ENCODE peak calls at places on chromosome 16, in five cellular contexts. G, Y, L, I and S are unnamed samples.

GRCh38 chr16:19138601-19139000 is 24.8 kb downstream of the ITPRIPL2 start:
- DNase-seq in G (peak), Y (no peak), L (no peak), I (peak), S (no peak)

GRCh38 chr16:31874354-31875111 is 926 bp downstream of the ZNF267 start:
- DNase-seq in G (no peak), Y (peak), L (no peak), I (peak), S (no peak)

GRCh38 chr16:17296412-17296811 is 174.3 kb downstream of the XYLT1 start:
- DNase-seq in G (peak), Y (no peak), L (no peak), I (no peak), S (no peak)

GRCh38 chr16:47966325-47966724 is 189.5 kb downstream of the ABCC12 start:
- DNase-seq in G (no peak), Y (no peak), L (no peak), I (no peak), S (peak)

GRCh38 chr16:68490829-68491575 is 42.7 kb upstream of the SMPD3 start:
- DNase-seq in G (no peak), Y (peak), L (no peak), I (peak), S (peak)

GRCh38 chr16:88365244-88365865 is 17.4 kb upstream of the ZNF469 start:
- DNase-seq in G (no peak), Y (no peak), L (peak), I (no peak), S (no peak)

GRCh38 chr16:25126820-25127232 is 15.3 kb downstream of the LCMT1 start:
- DNase-seq in G (no peak), Y (peak), L (no peak), I (peak), S (peak)

GRCh38 chr16:19029980-19030379 is 37.4 kb upstream of the COQ7 start:
- DNase-seq in G (peak), Y (no peak), L (no peak), I (no peak), S (no peak)

GRCh38 chr16:14020141-14020540 is 51.0 kb upstream of the MRTFB start:
- DNase-seq in G (no peak), Y (no peak), L (no peak), I (no peak), S (no peak)

GRCh38 chr16:25177831-25178688 is 38.7 kb upstream of the AQP8 start:
- DNase-seq in G (no peak), Y (no peak), L (no peak), I (peak), S (no peak)

GRCh38 chr16:79770244-79771064 is 169.9 kb upstream of the MAF start:
- DNase-seq in G (peak), Y (peak), L (peak), I (peak), S (peak)

GRCh38 chr16:21590287-21590686 is 9.1 kb upstream of the METTL9 start:
- DNase-seq in G (no peak), Y (no peak), L (no peak), I (no peak), S (no peak)

GRCh38 chr16:58970775-58971174 is 236.7 kb upstream of the GOT2 start:
- DNase-seq in G (no peak), Y (no peak), L (no peak), I (no peak), S (no peak)

GRCh38 chr16:4272114-4272954 is 489 bp downstream of the TFAP4 start:
- DNase-seq in G (peak), Y (no peak), L (no peak), I (peak), S (no peak)

GRCh38 chr16:53129281-53130192 is 74.7 kb downstream of the CHD9 start:
- DNase-seq in G (no peak), Y (peak), L (no peak), I (peak), S (no peak)

GRCh38 chr16:20695024-20695423 is 2.5 kb downstream of the ACSM1 start:
- DNase-seq in G (no peak), Y (no peak), L (no peak), I (no peak), S (no peak)

GRCh38 chr16:12468552-12468951 is 335.1 kb downstream of the CPPED1 start:
- DNase-seq in G (no peak), Y (no peak), L (no peak), I (no peak), S (no peak)

GRCh38 chr16:11240636-11241473 is 15.1 kb downstream of the SOCS1 start:
- DNase-seq in G (peak), Y (no peak), L (no peak), I (no peak), S (no peak)

GRCh38 chr16:67147437-67148140 is 3.2 kb downstream of the B3GNT9 start:
- DNase-seq in G (no peak), Y (no peak), L (no peak), I (no peak), S (no peak)

GRCh38 chr16:6335072-6335471 is 997.6 kb upstream of the RBFOX1 start:
- DNase-seq in G (no peak), Y (no peak), L (no peak), I (no peak), S (no peak)

GRCh38 chr16:58709338-58709737 is 24.8 kb upstream of the SLC38A7 start:
- DNase-seq in G (no peak), Y (no peak), L (no peak), I (no peak), S (no peak)

GRCh38 chr16:46896314-46896968 is 12.3 kb downstream of the GPT2 start:
- DNase-seq in G (peak), Y (peak), L (no peak), I (no peak), S (no peak)

GRCh38 chr16:89085755-89086154 is 7.9 kb upstream of the ACSF3 start:
- DNase-seq in G (no peak), Y (no peak), L (no peak), I (no peak), S (no peak)

GRCh38 chr16:88634141-88634993 is 4.0 kb upstream of the IL17C start:
- DNase-seq in G (peak), Y (no peak), L (peak), I (peak), S (no peak)

GRCh38 chr16:78490431-78490830 is 391.0 kb downstream of the WWOX start:
- DNase-seq in G (no peak), Y (no peak), L (no peak), I (no peak), S (no peak)

GRCh38 chr16:85119333-85120005 is 7.2 kb upstream of the CIBAR2 start:
- DNase-seq in G (no peak), Y (no peak), L (peak), I (no peak), S (no peak)

GRCh38 chr16:23171234-23171948 is 11.2 kb upstream of the SCNN1G start:
- DNase-seq in G (no peak), Y (peak), L (no peak), I (no peak), S (no peak)

GRCh38 chr16:13322357-13322756 is 421.0 kb downstream of the SHISA9 start:
- DNase-seq in G (no peak), Y (no peak), L (no peak), I (no peak), S (no peak)

GRCh38 chr16:47925811-47926460 is 229.9 kb downstream of the ABCC12 start:
- DNase-seq in G (no peak), Y (peak), L (no peak), I (no peak), S (peak)

GRCh38 chr16:78577597-78577996 is 478.1 kb downstream of the WWOX start:
- DNase-seq in G (no peak), Y (no peak), L (no peak), I (no peak), S (no peak)

GRCh38 chr16:54289242-54290051 is 2.9 kb upstream of the IRX3 start:
- DNase-seq in G (no peak), Y (no peak), L (no peak), I (no peak), S (no peak)

GRCh38 chr16:10868562-10869469 is 8.2 kb upstream of the CIITA start:
- DNase-seq in G (peak), Y (no peak), L (no peak), I (peak), S (no peak)

GRCh38 chr16:522320-523096 is 5.0 kb upstream of the CAPN15 start:
- DNase-seq in G (no peak), Y (no peak), L (no peak), I (no peak), S (no peak)

GRCh38 chr16:75042423-75043174 is 43.8 kb downstream of the ZNRF1 start:
- DNase-seq in G (no peak), Y (no peak), L (no peak), I (no peak), S (no peak)

GRCh38 chr16:75045424-75045823 is 46.6 kb downstream of the ZNRF1 start:
- DNase-seq in G (no peak), Y (no peak), L (no peak), I (no peak), S (no peak)

GRCh38 chr16:75044800-75045361 is 46.1 kb downstream of the ZNRF1 start:
- DNase-seq in G (peak), Y (peak), L (no peak), I (no peak), S (no peak)

GRCh38 chr16:75039941-75040340 is 41.1 kb downstream of the ZNRF1 start:
- DNase-seq in G (no peak), Y (no peak), L (no peak), I (no peak), S (no peak)

DNA sequence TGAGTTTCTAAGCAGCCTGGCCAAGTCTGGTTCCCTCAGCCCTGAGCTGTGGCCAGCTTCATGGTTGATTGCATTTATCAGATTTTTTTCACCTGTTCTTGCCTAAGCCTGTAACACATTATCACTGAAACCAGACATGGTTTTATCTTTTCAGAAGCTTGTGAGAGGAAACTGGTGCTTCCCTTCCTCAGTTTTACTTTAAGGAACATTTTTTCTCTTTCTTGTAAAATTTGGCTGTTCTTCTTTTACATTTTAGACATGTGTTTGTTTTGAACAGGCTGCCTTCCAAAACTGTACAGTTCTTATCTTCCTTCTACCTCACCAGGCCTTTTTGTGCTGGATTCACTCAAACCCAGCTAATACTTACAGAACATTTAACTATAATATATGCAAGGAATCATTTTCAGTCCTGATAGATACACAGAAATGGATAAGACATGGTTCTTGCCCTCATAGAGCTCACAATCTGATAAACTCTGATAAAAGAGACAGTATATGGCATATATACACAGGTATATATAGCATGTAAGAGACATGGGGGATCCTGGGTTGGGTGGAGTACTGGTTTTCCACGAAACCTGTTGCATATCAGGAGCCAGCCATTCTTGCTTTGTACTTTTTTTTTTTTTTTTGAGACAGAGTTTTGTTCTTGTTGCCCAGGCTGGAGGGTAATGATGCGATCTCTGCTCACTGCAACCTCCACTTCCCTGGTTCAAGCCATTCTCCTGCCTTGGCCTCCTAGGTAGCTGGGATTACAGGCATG is 44.5 kb downstream of the ZNRF1 start:
- DNase-seq in G (no peak), Y (peak), L (no peak), I (no peak), S (no peak)
- H3K27ac ChIP-seq in G (peak), Y (no peak), L (no peak), I (no peak), S (no peak)

GRCh38 chr16:69590590-69590989 is 24.8 kb downstream of the NFAT5 start:
- DNase-seq in G (no peak), Y (no peak), L (no peak), I (no peak), S (no peak)
- H3K27ac ChIP-seq in G (no peak), Y (no peak), L (no peak), I (no peak), S (no peak)

DNA sequence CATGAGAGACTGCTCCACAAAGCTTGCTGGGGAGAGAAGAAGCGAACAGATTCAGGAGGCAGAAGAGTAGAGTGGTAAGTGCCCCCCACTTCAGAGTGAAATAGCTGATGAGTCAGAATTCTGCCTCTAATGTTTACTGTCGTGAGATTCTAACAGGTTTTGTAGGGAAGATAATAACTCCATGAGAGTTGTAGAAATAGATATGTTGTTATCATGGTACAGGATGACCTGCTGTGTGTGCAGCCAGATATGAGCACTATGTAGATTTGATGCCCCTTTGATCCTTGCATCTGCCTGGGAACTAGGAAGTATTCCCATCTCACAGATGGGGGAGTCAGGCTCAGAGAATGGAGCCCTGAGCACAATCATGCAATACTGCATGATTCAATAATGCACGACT is 502.4 kb upstream of the CDH11 start:
- DNase-seq in G (no peak), Y (no peak), L (no peak), I (no peak), S (no peak)
- H3K27ac ChIP-seq in G (no peak), Y (no peak), L (no peak), I (no peak), S (no peak)

DNA sequence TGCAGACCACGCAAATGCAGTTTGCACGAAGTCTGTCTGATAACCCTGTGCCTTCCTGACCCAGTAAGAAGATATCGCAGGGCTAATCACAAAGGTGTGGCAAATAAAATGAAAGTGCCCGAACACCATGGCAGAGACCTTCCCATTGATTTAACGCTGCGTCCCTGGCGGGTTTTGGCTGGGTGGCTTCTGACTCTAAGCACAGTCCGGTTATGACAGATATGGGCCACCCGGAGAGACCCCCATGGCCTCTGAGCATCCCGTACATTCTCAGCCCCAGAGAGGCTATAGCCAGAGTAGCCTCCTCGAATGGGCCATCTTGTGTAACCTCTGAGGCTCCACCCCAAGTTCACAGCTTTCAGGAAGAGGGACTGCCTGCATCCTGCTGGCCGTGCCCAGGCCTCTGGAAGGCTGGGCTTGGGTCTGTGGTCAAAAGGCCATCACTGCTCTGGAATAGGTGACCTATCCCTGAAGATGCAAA is 5.5 kb downstream of the FOXC2 start:
- DNase-seq in G (no peak), Y (no peak), L (no peak), I (no peak), S (no peak)
- H3K27ac ChIP-seq in G (no peak), Y (peak), L (no peak), I (no peak), S (no peak)

DNA sequence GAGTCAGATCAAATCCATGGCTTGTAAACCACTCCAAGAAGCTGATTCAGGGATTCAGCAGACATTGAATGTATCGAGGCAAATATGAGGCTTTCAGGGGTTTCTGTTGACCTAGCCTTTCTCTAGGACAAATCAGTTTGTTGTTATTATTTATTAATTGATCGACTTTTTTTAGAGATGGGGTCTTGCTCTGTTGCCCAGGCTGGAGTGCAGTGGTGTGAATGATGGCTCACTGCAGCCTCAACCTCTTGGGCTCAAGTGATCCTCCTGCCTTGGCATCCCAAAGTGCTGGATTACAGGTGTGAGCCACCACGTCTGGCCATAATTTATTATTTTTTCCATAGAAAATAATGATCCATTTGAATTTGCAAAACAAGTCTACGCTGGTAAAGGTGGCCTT is 27.0 kb downstream of the LAT start:
- DNase-seq in G (no peak), Y (no peak), L (no peak), I (no peak), S (no peak)
- H3K27ac ChIP-seq in G (no peak), Y (no peak), L (peak), I (no peak), S (no peak)